ENCODE peak calls at places on chromosomes 1 and 21, in nine cellular contexts. J is BJ, H is adrenal gland, L is OCI-LY7, T is body of pancreas, I is cardiac muscle cell, W is A549, E is brain microvascular endothelial cell, Q is HFF-Myc. V is an unnamed sample.

GRCh38 chr1:31447210-31447609 is 34.2 kb downstream of the SERINC2 start:
- DNase-seq in H (no peak), T (no peak), J (no peak), L (no peak), I (no peak), E (no peak), Q (peak; percentile 36), W (no peak), V (no peak)

GRCh38 chr1:92211166-92211565 is 6.5 kb upstream of the C1orf146 start:
- DNase-seq in H (no peak), J (no peak), I (no peak), Q (no peak), T (no peak), W (no peak), L (no peak), E (peak; percentile 82), V (peak; percentile 65)

GRCh38 chr1:87219141-87219540 is 109.5 kb upstream of the LMO4 start:
- DNase-seq in L (no peak), H (no peak), J (no peak), I (no peak), E (no peak), T (no peak), W (no peak), Q (no peak), V (no peak)

GRCh38 chr1:85030536-85030935 is 17.8 kb downstream of the MCOLN3 start:
- DNase-seq in L (no peak), H (no peak), T (no peak), I (no peak), E (no peak), Q (no peak), J (no peak), W (no peak), V (no peak)

GRCh38 chr1:14878124-14878523 is 275.4 kb upstream of the TMEM51 start:
- DNase-seq in E (no peak), J (no peak), I (no peak), T (no peak), L (no peak), W (no peak), Q (no peak), H (no peak), V (no peak)

GRCh38 chr21:42646076-42646825 is 7.2 kb upstream of the PDE9A start:
- DNase-seq in L (no peak), T (no peak), J (no peak), W (no peak), I (no peak), Q (no peak), E (no peak), H (no peak), V (no peak)

GRCh38 chr1:224791362-224791941 is 138.0 kb upstream of the DNAH14 start:
- DNase-seq in J (no peak), W (no peak), L (no peak), Q (no peak), I (no peak), H (no peak), E (no peak), T (no peak), V (no peak)

GRCh38 chr1:48007044-48007443 is 9.9 kb upstream of the TRABD2B start:
- DNase-seq in L (no peak), Q (no peak), H (no peak), E (peak; percentile 56), T (no peak), I (peak; percentile 42), W (peak; percentile 50), J (no peak), V (peak; percentile 43)

GRCh38 chr21:44539991-44540666 is at the start of gene KRTAP10-1:
- DNase-seq in E (no peak), L (no peak), T (no peak), Q (no peak), W (no peak), H (no peak), J (no peak), I (no peak), V (no peak)

GRCh38 chr21:27423073-27423472 is 456.2 kb upstream of the ADAMTS5 start:
- DNase-seq in Q (peak; percentile 52), T (peak; percentile 29), J (peak; percentile 74), W (no peak), I (no peak), L (no peak), E (peak; percentile 96), H (no peak), V (peak; percentile 96)

GRCh38 chr1:4975856-4976255 is 321.4 kb downstream of the AJAP1 start:
- DNase-seq in I (no peak), W (no peak), H (no peak), L (no peak), T (no peak), J (no peak), Q (no peak), E (no peak), V (no peak)

GRCh38 chr1:228279011-228279721 is 71.3 kb downstream of the OBSCN start:
- DNase-seq in J (no peak), W (no peak), Q (no peak), I (no peak), L (no peak), H (no peak), T (no peak), E (no peak), V (no peak)

GRCh38 chr1:179953974-179954493 is 576 bp upstream of the CEP350 start:
- DNase-seq in H (no peak), I (no peak), Q (peak; percentile 25), E (peak; percentile 43), W (peak; percentile 62), J (no peak), T (no peak), L (peak; percentile 71), V (peak; percentile 69)

GRCh38 chr1:53408755-53409129 is 50.5 kb upstream of the DMRTB1 start:
- DNase-seq in I (no peak), T (no peak), L (no peak), J (no peak), Q (no peak), H (no peak), E (no peak), W (no peak), V (no peak)

GRCh38 chr1:16727190-16728111 is 12.9 kb upstream of the RNU1-4 start:
- DNase-seq in W (peak; percentile 70), Q (peak; percentile 56), E (peak; percentile 77), I (no peak), T (peak; percentile 25), L (peak; percentile 53), H (peak; percentile 38), J (no peak), V (peak; percentile 59)

GRCh38 chr1:148160048-148160395 is 7.9 kb upstream of the NBPF11 start:
- DNase-seq in E (no peak), J (no peak), I (no peak), W (no peak), H (no peak), Q (no peak), L (no peak), T (no peak), V (no peak)

GRCh38 chr1:184992271-184992670 is 18.0 kb upstream of the NIBAN1 start:
- DNase-seq in H (no peak), W (no peak), L (no peak), E (no peak), Q (no peak), J (no peak), I (no peak), T (no peak), V (no peak)

DNA sequence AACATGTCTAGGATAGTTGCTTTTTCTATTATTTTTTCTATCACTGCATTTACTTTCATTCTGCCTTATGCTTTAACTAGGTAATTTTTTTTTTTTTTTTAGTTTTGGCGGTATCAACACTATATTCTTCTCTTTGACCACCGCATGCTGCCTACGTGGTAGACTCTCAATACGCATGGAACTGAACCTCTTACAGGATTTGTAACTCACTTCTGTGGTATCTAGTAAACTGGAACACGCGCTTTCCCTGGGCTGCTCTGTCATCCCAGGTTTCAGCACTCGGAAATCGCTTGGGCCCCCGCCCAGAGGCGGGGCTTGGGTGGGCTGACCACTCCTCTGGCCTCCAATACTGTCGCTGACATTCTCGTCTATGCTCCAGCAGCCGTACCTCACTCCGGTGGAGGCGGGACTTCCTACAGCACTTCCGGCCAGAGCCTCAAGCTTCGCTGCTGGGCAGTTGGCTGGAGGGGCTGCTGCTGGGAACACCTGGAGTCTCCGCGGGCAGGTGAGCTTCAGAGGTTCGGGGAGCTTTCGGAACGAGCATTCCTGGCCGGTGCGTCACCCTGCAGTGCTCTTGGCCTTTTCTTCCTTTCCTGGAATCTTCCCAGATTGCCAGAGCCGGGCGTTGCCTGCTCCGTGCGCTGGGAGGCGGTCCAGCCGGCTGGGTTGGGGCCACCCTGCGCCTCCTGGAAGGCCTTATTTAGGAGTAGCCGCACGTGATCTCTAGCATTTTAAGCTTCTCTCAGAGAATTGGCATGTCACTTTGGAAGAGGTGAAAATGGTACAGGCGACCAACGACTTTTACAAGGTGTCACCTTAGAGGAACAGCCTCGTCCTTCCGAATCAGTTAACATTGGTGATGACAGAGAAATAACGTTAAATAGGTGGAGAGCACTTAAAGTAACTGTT is at the start of gene TBCE:
- DNase-seq in E (peak; percentile 98), I (peak; percentile 98), T (peak; percentile 99), W (peak; percentile 96), Q (peak; percentile 91), H (peak; percentile 95), L (peak; percentile 95), J (peak; percentile 90), V (peak; percentile 95)
- TF ChIP-seq CTCF in E (peak; percentile 42), I (peak; percentile 21), T (peak; percentile 37), W (no peak), Q (no peak), H (peak; percentile 12), L (no peak), J (peak; percentile 40), V (peak; percentile 25)

DNA sequence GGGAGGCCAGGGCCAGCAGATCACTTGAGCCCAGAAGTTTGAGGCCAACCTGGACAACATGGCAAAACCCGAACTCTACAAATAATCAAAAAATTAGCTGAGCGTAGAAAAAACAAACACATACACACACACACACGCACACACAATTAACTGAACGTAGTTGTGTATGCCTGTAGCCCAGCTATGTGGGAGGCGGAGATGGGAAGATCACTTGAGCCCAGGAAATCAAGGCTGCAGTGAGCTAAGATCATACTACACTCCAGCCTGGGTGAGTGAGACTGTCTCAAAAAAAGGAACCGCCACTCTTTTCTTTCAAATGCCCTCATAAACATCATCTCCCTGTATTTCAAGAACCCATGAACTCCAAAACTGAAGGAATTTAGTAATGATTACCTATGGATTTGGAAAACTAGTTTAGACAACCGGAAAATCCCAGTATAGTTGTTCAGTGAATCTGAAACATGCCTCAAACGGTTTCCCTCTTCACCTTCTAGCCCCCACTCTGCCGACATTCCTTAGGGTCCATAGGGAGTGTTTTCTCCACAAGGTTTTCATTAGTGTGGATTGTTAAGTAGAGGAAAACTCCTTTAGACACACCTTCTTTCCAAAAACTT is 4.5 kb downstream of the TXNIP start:
- DNase-seq in J (no peak), H (no peak), L (no peak), W (no peak), I (no peak), T (no peak), Q (no peak), E (no peak), V (no peak)
- H3K4me3 ChIP-seq in J (no peak overlapping the region), H (peak overlapping the region; percentile 92), L (no peak overlapping the region), W (no peak overlapping the region), I (peak overlapping the region; percentile 98), T (no peak overlapping the region), Q (no peak overlapping the region), E (no peak overlapping the region), V (no peak overlapping the region)

GRCh38 chr1:13760921-13761320 is 60.9 kb downstream of the PRDM2 start:
- DNase-seq in J (no peak), E (no peak), T (no peak), I (no peak), H (no peak), L (no peak), W (no peak), Q (no peak), V (no peak)
- TF ChIP-seq CTCF in J (no peak), E (no peak), T (peak; percentile 17), I (no peak), H (no peak), L (no peak), W (no peak), Q (no peak), V (no peak)

GRCh38 chr1:160641323-160642280 is 5.2 kb downstream of the SLAMF1 start:
- DNase-seq in T (no peak), L (no peak), W (no peak), I (no peak), H (no peak), J (no peak), Q (no peak), E (no peak), V (no peak)
- H3K4me3 ChIP-seq in T (no peak overlapping the region), L (no peak overlapping the region), W (no peak overlapping the region), I (no peak overlapping the region), H (no peak overlapping the region), J (no peak overlapping the region), Q (no peak overlapping the region), E (no peak overlapping the region), V (no peak overlapping the region)

V was measured in fibroblast of the aortic adventitia.